ENCODE peak calls at places on chromosome 21, in five cellular contexts. A, Q, P, R and G are unnamed samples.

GRCh38 chr21:15826147-15826780 is 96.5 kb downstream of the USP25 start:
- DNase-seq in A (no peak), Q (peak; percentile 67), P (no peak), R (peak; percentile 76), G (no peak)

GRCh38 chr21:16239659-16240265 is 510.0 kb downstream of the USP25 start:
- DNase-seq in A (no peak), Q (no peak), P (no peak), R (no peak), G (no peak)

GRCh38 chr21:32576011-32576410 is 9.3 kb downstream of the TCP10L start:
- DNase-seq in A (no peak), Q (no peak), P (no peak), R (no peak), G (no peak)

GRCh38 chr21:27787046-27787445 is 820.2 kb upstream of the ADAMTS5 start:
- DNase-seq in A (no peak), Q (no peak), P (no peak), R (peak; percentile 70), G (no peak)

GRCh38 chr21:29549614-29550013 is 250.9 kb downstream of the BACH1 start:
- DNase-seq in A (no peak), Q (no peak), P (no peak), R (no peak), G (no peak)

GRCh38 chr21:33314096-33314495 is 10.7 kb upstream of the IFNAR1 start:
- DNase-seq in A (no peak), Q (no peak), P (no peak), R (peak; percentile 22), G (no peak)

GRCh38 chr21:45019076-45019886 is 55.1 kb upstream of the ADARB1 start:
- DNase-seq in A (no peak), Q (no peak), P (no peak), R (no peak), G (no peak)

GRCh38 chr21:26177187-26177586 is 6.6 kb upstream of the APP start:
- DNase-seq in A (no peak), Q (no peak), P (no peak), R (peak; percentile 41), G (no peak)

GRCh38 chr21:36482673-36483072 is 2.8 kb upstream of the CLDN14 start:
- DNase-seq in A (no peak), Q (no peak), P (no peak), R (no peak), G (no peak)

GRCh38 chr21:20388400-20388799 is 609.8 kb upstream of the NCAM2 start:
- DNase-seq in A (no peak), Q (no peak), P (no peak), R (no peak), G (no peak)

GRCh38 chr21:38853421-38853919 is 47.7 kb downstream of the ETS2 start:
- DNase-seq in A (no peak), Q (peak; percentile 83), P (no peak), R (peak; percentile 99), G (no peak)